ENCODE peak calls at places on chromosomes 4 and X, in five cellular contexts. Q is heart left ventricle, N is body of pancreas, W is HCT116, R is adrenal gland. A is an unnamed sample.

GRCh38 chr4:43867908-43868307 is 580.7 kb downstream of the KCTD8 start:
- DNase-seq in N (no peak), R (no peak), W (no peak), Q (no peak), A (no peak)

GRCh38 chr4:28772066-28772465 is 1911.4 kb downstream of the STIM2 start:
- DNase-seq in N (no peak), R (no peak), Q (no peak), W (no peak), A (no peak)

GRCh38 chr4:11720292-11720691 is 291.6 kb upstream of the HS3ST1 start:
- DNase-seq in R (peak; percentile 32), Q (no peak), N (peak; percentile 12), W (no peak), A (no peak)

GRCh38 chrX:97309717-97310116 is 426.0 kb downstream of the RPA4 start:
- DNase-seq in R (no peak), Q (no peak), N (no peak), W (no peak), A (peak; percentile 77)

GRCh38 chr4:153663667-153664066 is 20.4 kb upstream of the TLR2 start:
- DNase-seq in R (no peak), W (no peak), Q (no peak), N (no peak), A (no peak)

GRCh38 chr4:10664408-10664807 is 20.2 kb downstream of the CLNK start:
- DNase-seq in Q (no peak), R (no peak), N (no peak), W (no peak), A (no peak)

GRCh38 chr4:170348945-170349344 is 259.2 kb upstream of the AADAT start:
- DNase-seq in Q (no peak), W (no peak), N (no peak), R (no peak), A (no peak)

GRCh38 chr4:107719211-107719926 is 665 bp downstream of the PAPSS1 start:
- DNase-seq in Q (no peak), R (no peak), N (no peak), W (no peak), A (peak; percentile 39)

GRCh38 chr4:112706840-112707207 is 69.9 kb downstream of the LARP7 start:
- DNase-seq in R (no peak), N (no peak), Q (no peak), W (no peak), A (no peak)

GRCh38 chr4:26174033-26174432 is 146.8 kb upstream of the RBPJ start:
- DNase-seq in W (no peak), R (no peak), Q (no peak), N (peak; percentile 93), A (no peak)

GRCh38 chr4:8644966-8645752 is 52.6 kb downstream of the CPZ start:
- DNase-seq in Q (no peak), W (no peak), N (no peak), R (peak; percentile 9), A (no peak)

GRCh38 chrX:39972340-39972739 is 125.4 kb downstream of the BCOR start:
- DNase-seq in Q (no peak), R (no peak), W (no peak), N (no peak), A (no peak)

GRCh38 chr4:108135549-108136209 is 33.1 kb downstream of the LEF1 start:
- DNase-seq in Q (no peak), W (no peak), N (no peak), R (no peak), A (peak; percentile 6)

GRCh38 chrX:128975716-128976115 is 547.6 kb downstream of the SMARCA1 start:
- DNase-seq in N (peak; percentile 10), R (peak; percentile 46), Q (no peak), W (no peak), A (peak; percentile 0)

GRCh38 chrX:20060961-20061868 is 55.5 kb downstream of the MAP7D2 start:
- DNase-seq in N (no peak), R (no peak), Q (no peak), W (no peak), A (no peak)

GRCh38 chrX:10156199-10157031 is at the start of gene CLCN4:
- DNase-seq in N (peak; percentile 73), Q (peak; percentile 81), R (peak; percentile 68), W (peak; percentile 10), A (peak; percentile 79)

GRCh38 chr4:73417973-73418372 is 13.9 kb downstream of the ALB start:
- DNase-seq in Q (no peak), R (no peak), W (no peak), N (no peak), A (no peak)

GRCh38 chr4:119131160-119131559 is 4.5 kb upstream of the MYOZ2 start:
- DNase-seq in Q (no peak), N (no peak), W (no peak), R (no peak), A (no peak)

GRCh38 chr4:184330008-184330400 is 112.3 kb upstream of the ENPP6 start:
- DNase-seq in R (peak; percentile 63), W (no peak), N (peak; percentile 76), Q (peak; percentile 80), A (no peak)

GRCh38 chrX:15405846-15406245 is 21.6 kb upstream of the VEGFD start:
- DNase-seq in R (no peak), W (no peak), N (no peak), Q (no peak), A (no peak)

GRCh38 chrX:37441377-37441776 is 92.2 kb downstream of the PRRG1 start:
- DNase-seq in W (no peak), Q (no peak), R (no peak), N (no peak), A (no peak)

GRCh38 chr4:24488399-24489164 is 95.8 kb downstream of the DHX15 start:
- DNase-seq in N (peak; percentile 79), Q (peak; percentile 84), W (peak; percentile 41), R (peak; percentile 89), A (peak; percentile 78)

GRCh38 chr4:129098578-129098977 is 2.6 kb downstream of the C4orf33 start:
- DNase-seq in W (no peak), R (no peak), Q (no peak), N (no peak), A (peak; percentile 10)

GRCh38 chr4:129094347-129094746 is 1.0 kb upstream of the SCLT1 start:
- DNase-seq in Q (no peak), W (no peak), N (no peak), R (no peak), A (peak; percentile 25)

GRCh38 chr4:129095811-129096454 is at the start of gene C4orf33:
- DNase-seq in Q (peak; percentile 77), N (peak; percentile 82), R (peak; percentile 71), W (peak; percentile 62), A (peak; percentile 88)

GRCh38 chr4:129092636-129093172 is 635 bp downstream of the SCLT1 start:
- DNase-seq in Q (no peak), W (no peak), N (no peak), R (no peak), A (peak; percentile 71)

GRCh38 chr4:129093173-129093974 is at the start of gene SCLT1:
- DNase-seq in N (peak; percentile 99), W (peak; percentile 97), Q (peak; percentile 99), R (peak; percentile 100), A (peak; percentile 99)
- TF ChIP-seq POLR2A in N (peak; percentile 95), W (peak; percentile 33), Q (no peak), R (peak; percentile 67), A (peak; percentile 99)

DNA sequence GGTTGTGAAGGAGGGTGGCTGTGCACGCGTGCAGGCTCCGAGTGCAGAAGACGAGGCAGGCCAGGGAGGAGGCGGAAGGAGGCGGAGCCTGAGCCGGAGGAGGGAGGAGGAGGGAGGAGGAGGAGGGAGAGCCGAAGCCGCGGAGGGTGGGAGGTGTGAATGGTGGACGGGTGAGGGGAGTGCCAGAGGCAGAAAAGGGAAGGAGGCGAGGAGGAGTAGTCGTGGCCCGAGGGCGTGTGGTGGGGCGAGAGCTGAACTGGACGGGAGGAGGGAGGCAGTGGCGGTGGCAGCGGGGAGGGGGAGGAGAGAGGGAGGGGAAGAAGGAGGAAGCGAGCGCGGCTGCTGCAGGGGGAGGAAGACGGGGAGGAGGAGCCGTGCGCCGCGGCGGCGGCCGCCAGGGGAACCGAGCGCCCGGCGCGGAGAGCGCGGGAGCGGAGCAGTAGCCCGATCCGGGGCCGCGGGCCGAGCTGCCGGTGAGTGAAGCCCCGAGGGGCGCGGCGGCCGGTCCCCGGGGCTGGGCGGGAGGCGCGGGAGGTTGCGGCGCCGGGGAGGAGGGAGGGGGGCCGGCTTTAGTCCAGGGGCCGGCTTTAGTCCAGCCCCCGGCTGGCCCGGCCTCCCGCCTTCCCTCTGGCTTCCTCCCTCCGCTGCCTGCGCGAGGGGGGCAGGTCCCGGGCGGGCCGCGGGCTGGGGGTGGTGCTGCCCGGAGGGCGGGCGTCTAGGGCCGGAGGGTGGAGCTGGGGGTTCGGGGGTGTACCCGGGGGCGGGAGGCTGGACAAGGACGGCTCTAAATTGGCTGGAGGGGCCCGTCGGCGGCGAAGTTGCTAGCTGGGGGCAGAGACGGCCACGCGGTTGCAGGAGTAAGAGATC is at the start of gene TMEM164:
- DNase-seq in Q (peak; percentile 93), R (peak; percentile 80), N (peak; percentile 82), W (peak; percentile 56), A (peak; percentile 92)
- TF ChIP-seq POLR2A in Q (no peak), R (peak; percentile 23), N (peak; percentile 60), W (no peak), A (peak; percentile 17)

DNA sequence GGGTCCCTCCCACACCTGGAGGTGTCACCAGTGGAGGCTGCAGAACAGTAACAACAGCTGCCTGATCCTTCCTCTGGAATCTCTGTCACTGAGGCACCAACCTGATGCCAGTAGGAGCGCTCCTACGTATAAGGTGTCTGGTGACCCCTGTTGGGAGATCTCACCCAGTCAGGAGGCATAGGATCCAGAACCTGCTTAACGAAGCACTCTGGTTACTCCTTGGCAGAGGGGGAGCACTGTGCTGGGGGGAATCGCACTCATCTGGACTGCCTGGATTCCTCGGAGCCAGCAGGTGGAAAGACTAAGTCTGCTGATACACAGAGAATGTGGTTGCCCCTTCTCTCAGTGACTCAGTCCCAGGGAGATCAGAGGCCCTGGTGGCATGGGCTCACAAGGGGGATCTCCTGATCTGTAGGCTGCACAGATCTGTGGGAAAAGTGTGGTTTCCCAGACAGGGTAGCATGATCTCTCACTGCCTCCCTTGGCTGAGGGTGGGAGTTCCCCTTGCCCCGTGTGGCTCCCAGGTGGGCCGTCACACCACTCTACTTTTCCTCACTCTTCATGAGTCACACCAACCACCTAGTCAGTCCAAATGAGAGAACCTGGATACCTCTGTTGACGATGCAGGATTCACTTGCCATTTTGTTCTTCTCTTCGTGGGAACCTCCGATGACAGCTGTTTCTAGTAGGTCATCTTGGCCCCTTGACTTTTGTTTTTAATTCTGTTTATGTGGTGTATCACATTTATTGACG is 305.9 kb downstream of the IDS start:
- DNase-seq in R (no peak), Q (no peak), W (no peak), N (no peak), A (no peak)
- TF ChIP-seq POLR2A in R (no peak), Q (no peak), W (no peak), N (no peak), A (no peak)

DNA sequence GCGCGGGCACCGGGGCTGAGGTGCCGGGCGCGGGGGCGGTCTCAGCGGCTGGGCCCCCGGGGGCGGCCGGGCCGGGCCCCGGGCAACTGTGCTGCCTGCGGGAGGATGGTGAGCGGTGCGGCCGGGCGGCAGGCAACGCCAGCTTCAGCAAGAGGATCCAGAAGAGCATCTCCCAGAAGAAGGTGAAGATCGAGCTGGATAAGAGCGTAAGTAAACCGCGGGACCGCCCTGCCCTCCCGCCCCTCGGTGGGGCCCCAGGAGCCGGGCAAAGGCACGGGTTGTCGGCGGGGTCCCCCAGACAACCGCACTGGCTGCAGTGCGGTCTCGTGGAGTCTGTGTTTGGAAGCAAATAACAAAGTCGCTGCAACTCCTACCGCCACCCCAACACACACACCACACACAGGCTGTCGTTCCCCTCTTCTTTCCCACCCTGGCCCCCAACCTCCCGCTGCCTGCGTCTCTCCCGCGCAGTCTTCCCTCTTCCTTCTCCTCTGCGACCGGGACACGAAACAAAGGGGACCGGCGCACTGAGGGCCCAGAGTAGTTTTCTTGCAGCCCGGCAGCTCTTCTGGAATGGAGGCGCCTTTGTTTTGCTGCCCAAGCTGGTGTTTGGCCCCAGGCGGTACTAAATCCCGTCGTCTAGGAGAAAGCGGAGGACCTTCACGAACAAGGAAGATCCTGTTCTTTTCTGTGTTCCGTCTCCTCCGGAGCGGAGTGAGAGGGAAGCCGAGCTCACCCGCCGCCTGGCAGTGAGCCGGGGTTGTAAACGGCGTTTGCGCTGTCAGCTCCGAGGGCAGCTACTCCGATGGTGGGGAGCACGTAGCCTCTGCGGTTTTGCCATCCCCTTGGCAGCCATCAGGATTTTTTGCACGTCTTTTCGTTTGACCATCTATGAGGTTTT is 788 bp downstream of the SAP30 start:
- DNase-seq in W (no peak), Q (peak; percentile 86), N (peak; percentile 71), R (peak; percentile 73), A (peak; percentile 77)
- TF ChIP-seq POLR2A in W (no peak), Q (no peak), N (peak; percentile 64), R (no peak), A (peak; percentile 48)

A was measured in erythroblast.